ENCODE peak calls at places on chromosomes 7 and 10, in ten cellular contexts. U is SK-MEL-5; I is NCI-H1105; E is iPS DF 19.7; N is fibroblast of mammary gland; Q is activated effector memory CD4-positive, alpha-beta T cell treated with anti-CD3 and anti-CD28 coated beads, Interleukin-2, amount 50 U/mL, for 16 hours; D is OCI-LY7; L is ELR; K is choroid plexus epithelial cell; G is Daoy. F is an unnamed sample.

GRCh38 chr10:7401156-7401555 is 9.7 kb downstream of the SFMBT2 start:
- DNase-seq in K (no peak), E (no peak), D (no peak), I (no peak), G (no peak), Q (no peak), L (no peak), U (no peak), N (no peak), F (no peak)

GRCh38 chr7:141430426-141431142 is 120.6 kb upstream of the AGK start:
- DNase-seq in I (no peak), D (no peak), E (peak; percentile 68), Q (no peak), G (no peak), U (peak; percentile 27), N (no peak), K (no peak), L (no peak), F (no peak)

GRCh38 chr7:151366872-151367207 is 25.2 kb downstream of the NUB1 start:
- DNase-seq in Q (no peak), U (no peak), D (no peak), G (no peak), E (no peak), I (no peak), L (peak; percentile 18), N (peak; percentile 51), K (peak; percentile 76), F (peak; percentile 80)

GRCh38 chr10:99395750-99396445 is 34.5 kb downstream of the GOT1 start:
- DNase-seq in K (peak; percentile 69), D (no peak), G (peak; percentile 91), Q (no peak), I (no peak), L (peak; percentile 97), E (no peak), N (peak; percentile 72), U (peak; percentile 67), F (peak; percentile 81)

GRCh38 chr7:34343667-34344066 is 314.4 kb upstream of the NPSR1 start:
- DNase-seq in N (no peak), D (no peak), K (no peak), L (no peak), E (no peak), U (no peak), G (no peak), I (no peak), Q (no peak), F (no peak)

GRCh38 chr10:116765549-116766162 is 23.3 kb upstream of the HSPA12A start:
- DNase-seq in Q (peak; percentile 75), G (peak; percentile 28), I (no peak), K (peak; percentile 37), D (no peak), E (no peak), U (peak; percentile 48), L (peak; percentile 44), N (peak; percentile 29), F (no peak)

GRCh38 chr10:51547941-51548340 is 151.5 kb downstream of the CSTF2T start:
- DNase-seq in I (no peak), L (no peak), E (no peak), U (no peak), K (no peak), G (no peak), D (no peak), N (no peak), Q (no peak), F (no peak)

GRCh38 chr7:19128856-19129255 is 11.4 kb upstream of the TWIST1 start:
- DNase-seq in L (no peak), I (no peak), U (no peak), K (peak; percentile 49), D (no peak), G (no peak), Q (no peak), N (no peak), E (no peak), F (no peak)

GRCh38 chr7:21923663-21924062 is 22.0 kb downstream of the CDCA7L start:
- DNase-seq in D (no peak), K (peak; percentile 81), N (no peak), Q (no peak), G (peak; percentile 36), E (no peak), L (no peak), I (peak; percentile 81), U (no peak), F (peak; percentile 61)

GRCh38 chr7:48660482-48660881 is 263.9 kb upstream of the CDC14C start:
- DNase-seq in N (no peak), K (no peak), G (no peak), U (no peak), Q (no peak), D (no peak), L (no peak), E (no peak), I (no peak), F (no peak)

GRCh38 chr7:91264924-91265681 is 870 bp downstream of the FZD1 start:
- DNase-seq in U (no peak), E (no peak), I (peak; percentile 34), Q (no peak), G (peak; percentile 79), K (peak; percentile 83), D (peak; percentile 46), L (peak; percentile 74), N (peak; percentile 67), F (peak; percentile 87)

GRCh38 chr7:1323178-1324027 is 90.7 kb downstream of the UNCX start:
- DNase-seq in L (no peak), I (no peak), D (no peak), E (no peak), K (peak; percentile 13), G (no peak), N (no peak), Q (no peak), U (no peak), F (no peak)

GRCh38 chr10:15725603-15726002 is 5.9 kb upstream of the ITGA8 start:
- DNase-seq in Q (no peak), E (no peak), K (peak; percentile 82), G (peak; percentile 28), I (no peak), N (peak; percentile 73), D (peak; percentile 22), U (peak; percentile 54), L (peak; percentile 74), F (peak; percentile 80)

GRCh38 chr7:26365077-26365896 is 73.6 kb downstream of the SNX10 start:
- DNase-seq in I (peak; percentile 59), K (peak; percentile 88), D (peak; percentile 89), G (peak; percentile 74), U (peak; percentile 92), N (peak; percentile 79), L (peak; percentile 76), Q (peak; percentile 66), E (peak; percentile 17), F (peak; percentile 82)

GRCh38 chr7:64558781-64559180 is 4.1 kb downstream of the ZNF680 start:
- DNase-seq in U (no peak), Q (no peak), K (no peak), D (no peak), G (no peak), E (no peak), I (no peak), L (no peak), N (peak; percentile 33), F (no peak)

GRCh38 chr7:134547738-134548054 is 1.2 kb upstream of the AKR1B15 start:
- DNase-seq in K (peak; percentile 78), Q (no peak), I (no peak), L (peak; percentile 66), D (no peak), G (peak; percentile 89), N (peak; percentile 70), U (no peak), E (no peak), F (peak; percentile 71)

GRCh38 chr7:116408166-116408565 is 91.4 kb upstream of the CAV2 start:
- DNase-seq in G (no peak), E (no peak), D (no peak), I (no peak), U (no peak), Q (no peak), N (no peak), L (no peak), K (no peak), F (no peak)

GRCh38 chr7:150307129-150307528 is 16.0 kb upstream of the LRRC61 start:
- DNase-seq in N (no peak), U (no peak), E (no peak), Q (no peak), L (peak; percentile 23), D (no peak), G (no peak), K (no peak), I (no peak), F (no peak)

GRCh38 chr10:11215468-11215867 is 197.8 kb downstream of the CELF2 start:
- DNase-seq in D (no peak), U (no peak), Q (no peak), E (no peak), L (no peak), I (no peak), N (no peak), K (no peak), G (no peak), F (no peak)

GRCh38 chr10:31620236-31621151 is 301.5 kb downstream of the ZEB1 start:
- DNase-seq in Q (no peak), I (no peak), G (peak; percentile 58), K (peak; percentile 68), L (peak; percentile 63), E (no peak), D (no peak), N (peak; percentile 94), U (peak; percentile 47), F (peak; percentile 86)